ENCODE peak calls at places on chromosomes 11 and 22, in four cellular contexts. W is pancreas; T is PC-3; D is CD8-positive, alpha-beta T cell. I is an unnamed sample. For H3K9me3 and H3K4me1, the result is how much of the 10 kb centered on the place peaks cover.

GRCh38 chr11:72685560-72686480 is 11.6 kb upstream of the PDE2A start:
- DNase-seq in W (no peak), T (no peak), D (no peak), I (no peak)

GRCh38 chr22:33803371-33803770 is 116.9 kb downstream of the LARGE1 start:
- DNase-seq in W (no peak), T (peak), D (no peak), I (no peak)

GRCh38 chr11:134015541-134015940 is 53.3 kb upstream of the JAM3 start:
- DNase-seq in W (no peak), T (no peak), D (no peak), I (no peak)

GRCh38 chr22:33874206-33874605 is 46.1 kb downstream of the LARGE1 start:
- DNase-seq in W (no peak), T (no peak), D (no peak), I (no peak)

GRCh38 chr11:75626692-75627536 is 41.9 kb downstream of the MAP6 start:
- DNase-seq in W (no peak), T (no peak), D (no peak), I (no peak)

GRCh38 chr11:64813826-64814225 is 3.5 kb upstream of the MEN1 start:
- DNase-seq in W (no peak), T (no peak), D (no peak), I (no peak)

GRCh38 chr11:34161812-34162506 is 56.5 kb downstream of the NAT10 start:
- DNase-seq in W (no peak), T (peak), D (peak), I (no peak)

GRCh38 chr22:32327596-32328171 is 30.0 kb upstream of the RFPL3 start:
- DNase-seq in W (no peak), T (no peak), D (no peak), I (no peak)

GRCh38 chr22:21755855-21756284 is 20.3 kb upstream of the YPEL1 start:
- DNase-seq in W (no peak), T (peak), D (no peak), I (no peak)

GRCh38 chr11:44927174-44927661 is 23.5 kb downstream of the TP53I11 start:
- DNase-seq in W (peak), T (peak), D (peak), I (peak)

GRCh38 chr11:120235024-120235628 is 4.8 kb upstream of the POU2F3 start:
- DNase-seq in W (peak), T (peak), D (peak), I (peak)

GRCh38 chr22:32591620-32592019 is 117.0 kb downstream of the FBXO7 start:
- DNase-seq in W (no peak), T (no peak), D (no peak), I (no peak)

GRCh38 chr22:28260619-28261018 is 341.6 kb upstream of the PITPNB start:
- DNase-seq in W (no peak), T (no peak), D (no peak), I (no peak)

GRCh38 chr11:71237853-71238252 is 14.5 kb downstream of the SHANK2 start:
- DNase-seq in W (no peak), T (no peak), D (no peak), I (no peak)

GRCh38 chr11:71252434-71252781 is at the start of gene SHANK2:
- DNase-seq in W (peak), T (peak), D (no peak), I (no peak)

GRCh38 chr22:27419473-27419872 is 382.1 kb downstream of the MN1 start:
- DNase-seq in W (no peak), T (no peak), D (no peak), I (no peak)

GRCh38 chr11:2996976-2997375 is 4.8 kb upstream of the NAP1L4 start:
- DNase-seq in W (no peak), T (no peak), D (no peak), I (no peak)

GRCh38 chr11:66085071-66085470 is 15.0 kb downstream of the PACS1 start:
- DNase-seq in W (no peak), T (no peak), D (no peak), I (no peak)

GRCh38 chr11:47399860-47400812 is 8.3 kb upstream of the SLC39A13 start:
- DNase-seq in W (no peak), T (no peak), D (peak), I (peak)

GRCh38 chr22:20741008-20741633 is 32.8 kb upstream of the SERPIND1 start:
- DNase-seq in W (no peak), T (no peak), D (no peak), I (no peak)

GRCh38 chr22:48368975-48369525 is 1458.6 kb downstream of the BRD1 start:
- DNase-seq in W (no peak), T (no peak), D (no peak), I (no peak)
- H3K9me3 ChIP-seq in W (under half), T (under half), D (under half), I (under half)

DNA sequence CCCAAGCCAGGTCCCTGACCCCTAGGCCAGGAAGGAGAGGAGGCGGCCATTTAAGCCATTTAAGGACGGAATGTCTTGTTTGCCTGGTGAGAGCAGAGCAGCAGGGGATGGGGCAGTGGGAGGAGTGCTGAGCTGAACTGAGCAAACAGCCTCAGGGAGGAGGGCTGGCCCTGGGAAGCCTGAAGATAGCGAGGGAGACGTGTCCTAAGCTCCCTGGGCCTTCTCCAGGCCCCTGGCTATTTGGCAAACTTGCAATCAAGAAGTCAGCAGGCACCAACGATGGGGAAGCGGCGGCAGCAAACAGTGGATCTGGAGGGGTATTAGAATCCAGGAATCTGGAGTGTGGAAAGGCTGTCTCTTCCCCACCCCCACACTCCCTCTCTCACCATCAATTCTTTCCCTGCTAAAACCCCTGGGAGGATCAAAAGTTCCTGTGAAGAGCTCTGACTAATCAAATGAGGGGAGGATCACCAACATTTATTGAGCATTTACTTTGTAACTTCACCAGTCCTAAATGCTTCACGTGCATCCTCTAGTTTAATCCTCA is 8.8 kb downstream of the BCL9L start:
- DNase-seq in W (no peak), T (peak), D (no peak), I (no peak)
- H3K4me1 ChIP-seq in W (half or more), T (half or more), D (half or more), I (half or more)

GRCh38 chr11:121608545-121609098 is 155.9 kb upstream of the SORL1-AS1 start:
- DNase-seq in W (no peak), T (no peak), D (no peak), I (no peak)

GRCh38 chr11:121610706-121611105 is 157.9 kb upstream of the SORL1-AS1 start:
- DNase-seq in W (no peak), T (no peak), D (no peak), I (no peak)

GRCh38 chr11:121613724-121614123 is 161.0 kb upstream of the SORL1-AS1 start:
- DNase-seq in W (no peak), T (no peak), D (no peak), I (no peak)

GRCh38 chr11:121614661-121615240 is 162.0 kb upstream of the SORL1-AS1 start:
- DNase-seq in W (no peak), T (peak), D (no peak), I (no peak)

DNA sequence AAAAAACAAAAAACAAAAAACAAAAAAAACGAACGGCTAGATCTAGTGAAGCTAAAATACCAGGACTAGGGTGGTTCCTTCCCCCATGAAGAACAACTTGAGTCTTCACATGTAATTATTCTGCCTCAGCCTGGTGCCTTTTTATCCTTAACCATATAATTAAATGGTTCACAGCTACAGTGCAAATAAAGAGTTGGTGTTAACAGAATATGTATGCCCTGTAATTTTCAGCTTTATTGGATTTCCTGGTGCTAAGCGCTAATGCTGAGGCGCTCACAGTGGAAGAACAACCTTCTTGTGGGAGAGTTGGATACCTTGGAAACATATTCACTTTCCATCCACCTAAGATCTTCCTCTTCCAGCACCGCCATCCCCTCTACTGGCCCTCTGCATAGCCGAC is 158.5 kb upstream of the SORL1-AS1 start:
- DNase-seq in W (no peak), T (no peak), D (no peak), I (no peak)
- H3K27ac ChIP-seq in W (no peak), T (no peak), D (no peak), I (no peak)

DNA sequence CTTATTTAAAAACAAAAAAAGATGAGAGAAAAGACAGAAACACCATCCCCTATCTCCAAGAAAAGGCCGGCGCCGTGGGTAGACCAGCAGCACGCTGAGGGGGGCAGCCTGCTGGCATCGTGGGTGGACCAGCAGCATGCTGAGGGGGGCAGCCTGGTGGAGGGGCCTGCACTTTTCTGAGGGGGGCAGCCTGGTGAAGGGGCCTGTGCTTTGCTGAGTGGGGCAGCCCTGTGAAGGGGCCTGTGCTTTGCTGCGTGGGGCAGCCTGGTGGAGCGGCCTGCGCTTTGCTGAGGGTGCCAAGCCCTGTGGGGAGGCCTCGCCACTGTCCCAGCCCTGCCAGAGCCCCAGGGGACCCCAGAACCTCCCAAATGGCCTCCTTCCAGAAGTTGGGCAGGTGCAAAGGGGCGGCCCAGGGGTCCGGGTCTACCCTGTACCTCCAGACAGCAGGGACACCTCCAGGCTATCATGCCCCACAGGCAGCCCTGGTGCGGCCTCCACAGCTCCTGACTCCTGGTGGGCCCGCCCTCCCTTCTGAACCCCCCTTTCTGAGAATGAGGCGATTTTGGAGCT is 1185.7 kb downstream of the BRD1 start:
- DNase-seq in W (no peak), T (no peak), D (no peak), I (no peak)
- H3K9me3 ChIP-seq in W (under half), T (under half), D (under half), I (under half)

GRCh38 chr11:126157326-126158030 is 54.0 kb downstream of the RPUSD4 start:
- DNase-seq in W (no peak), T (no peak), D (no peak), I (no peak)
- H3K4me1 ChIP-seq in W (under half), T (under half), D (under half), I (under half)

GRCh38 chr22:37469416-37470086 is 16.6 kb downstream of the MFNG start:
- DNase-seq in W (no peak), T (no peak), D (no peak), I (no peak)
- H3K27ac ChIP-seq in W (no peak), T (no peak), D (no peak), I (no peak)

GRCh38 chr11:20066783-20067156 is 93.5 kb downstream of the DBX1 start:
- DNase-seq in W (no peak), T (no peak), D (no peak), I (no peak)

GRCh38 chr11:20066013-20066782 is 94.1 kb downstream of the DBX1 start:
- DNase-seq in W (no peak), T (no peak), D (no peak), I (no peak)

GRCh38 chr11:20068691-20069090 is 91.6 kb downstream of the DBX1 start:
- DNase-seq in W (no peak), T (no peak), D (no peak), I (no peak)

GRCh38 chr11:20065040-20065805 is 95.1 kb downstream of the DBX1 start:
- DNase-seq in W (no peak), T (no peak), D (no peak), I (no peak)

GRCh38 chr11:20067665-20068064 is 92.6 kb downstream of the DBX1 start:
- DNase-seq in W (no peak), T (no peak), D (no peak), I (no peak)
- H3K9me3 ChIP-seq in W (under half), T (under half), D (under half), I (under half)

I was measured in CD8-positive, alpha-beta memory T cell.